ENCODE peak calls at places on chromosomes 3 and 15, in five cellular contexts. One of them, this sample, is unnamed. For H3K4me1, the result is how much of the 10 kb centered on the place peaks cover.

GRCh38 chr3:156535162-156535627 is 19.7 kb downstream of the SSR3 start:
- DNase-seq in CD8-positive, alpha-beta T cell: no peak
- DNase-seq in Caco-2: peak
- DNase-seq in A549: peak
- DNase-seq in upper lobe of right lung: no peak
- DNase-seq in this sample: peak

GRCh38 chr15:77025941-77026411 is 31.1 kb downstream of the PSTPIP1 start:
- DNase-seq in Caco-2: peak
- DNase-seq in CD8-positive, alpha-beta T cell: no peak
- DNase-seq in upper lobe of right lung: peak
- DNase-seq in A549: no peak
- DNase-seq in this sample: peak

GRCh38 chr3:31268868-31269267 is 263.9 kb upstream of the STT3B start:
- DNase-seq in CD8-positive, alpha-beta T cell: no peak
- DNase-seq in upper lobe of right lung: no peak
- DNase-seq in Caco-2: no peak
- DNase-seq in A549: no peak
- DNase-seq in this sample: no peak

GRCh38 chr15:57583282-57583681 is 8.4 kb upstream of the MYZAP start:
- DNase-seq in Caco-2: no peak
- DNase-seq in A549: no peak
- DNase-seq in CD8-positive, alpha-beta T cell: no peak
- DNase-seq in upper lobe of right lung: no peak
- DNase-seq in this sample: no peak

GRCh38 chr3:54670269-54671000 is 257.4 kb downstream of the LRTM1 start:
- DNase-seq in A549: no peak
- DNase-seq in Caco-2: no peak
- DNase-seq in upper lobe of right lung: no peak
- DNase-seq in CD8-positive, alpha-beta T cell: no peak
- DNase-seq in this sample: no peak

GRCh38 chr3:139328356-139328755 is 15.5 kb upstream of the MRPS22 start:
- DNase-seq in upper lobe of right lung: no peak
- DNase-seq in Caco-2: no peak
- DNase-seq in A549: no peak
- DNase-seq in CD8-positive, alpha-beta T cell: no peak
- DNase-seq in this sample: no peak

GRCh38 chr3:70728311-70728710 is 415.9 kb upstream of the MDFIC2 start:
- DNase-seq in Caco-2: no peak
- DNase-seq in CD8-positive, alpha-beta T cell: no peak
- DNase-seq in upper lobe of right lung: no peak
- DNase-seq in A549: no peak
- DNase-seq in this sample: no peak

GRCh38 chr3:87563712-87564111 is 287.3 kb upstream of the POU1F1 start:
- DNase-seq in upper lobe of right lung: no peak
- DNase-seq in Caco-2: no peak
- DNase-seq in CD8-positive, alpha-beta T cell: no peak
- DNase-seq in A549: no peak
- DNase-seq in this sample: no peak

GRCh38 chr3:75294124-75294523 is 370.0 kb upstream of the FRG2C start:
- DNase-seq in upper lobe of right lung: peak
- DNase-seq in CD8-positive, alpha-beta T cell: no peak
- DNase-seq in Caco-2: peak
- DNase-seq in A549: peak
- DNase-seq in this sample: peak
- H3K4me1 ChIP-seq in upper lobe of right lung: under half
- H3K4me1 ChIP-seq in CD8-positive, alpha-beta T cell: under half
- H3K4me1 ChIP-seq in Caco-2: under half
- H3K4me1 ChIP-seq in A549: under half
- H3K4me1 ChIP-seq in this sample: under half

DNA sequence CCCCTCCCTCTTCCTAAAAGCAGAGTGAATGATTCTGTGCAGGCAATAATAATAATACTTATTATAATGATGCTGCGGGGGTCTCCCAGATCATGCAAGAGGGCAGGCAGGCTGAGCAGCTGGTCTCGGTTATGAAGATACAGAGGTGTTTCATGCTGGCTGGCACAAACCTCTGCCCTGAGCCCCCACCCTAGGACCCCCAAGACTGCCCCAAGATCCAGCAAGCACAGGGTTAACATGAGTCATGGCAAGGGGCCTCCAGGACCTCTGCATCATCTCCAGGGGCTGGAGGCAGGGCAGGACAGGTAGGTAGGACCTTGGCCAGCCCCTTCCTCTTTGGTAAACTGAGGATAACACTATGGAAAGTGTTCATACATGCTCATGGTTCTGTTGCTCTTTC is 2.7 kb downstream of the MGLL start:
- DNase-seq in upper lobe of right lung: no peak
- DNase-seq in Caco-2: no peak
- DNase-seq in A549: no peak
- DNase-seq in CD8-positive, alpha-beta T cell: no peak
- DNase-seq in this sample: no peak
- H3K4me1 ChIP-seq in upper lobe of right lung: half or more
- H3K4me1 ChIP-seq in Caco-2: half or more
- H3K4me1 ChIP-seq in A549: half or more
- H3K4me1 ChIP-seq in CD8-positive, alpha-beta T cell: under half
- H3K4me1 ChIP-seq in this sample: half or more

GRCh38 chr3:134090031-134090430 is 60.3 kb upstream of the SLCO2A1 start:
- DNase-seq in A549: no peak
- DNase-seq in CD8-positive, alpha-beta T cell: no peak
- DNase-seq in Caco-2: no peak
- DNase-seq in upper lobe of right lung: no peak
- DNase-seq in this sample: no peak

GRCh38 chr3:134095005-134095404 is 65.3 kb upstream of the SLCO2A1 start:
- DNase-seq in Caco-2: no peak
- DNase-seq in A549: no peak
- DNase-seq in CD8-positive, alpha-beta T cell: no peak
- DNase-seq in upper lobe of right lung: no peak
- DNase-seq in this sample: no peak

GRCh38 chr3:134093906-134094305 is 64.2 kb upstream of the SLCO2A1 start:
- DNase-seq in A549: no peak
- DNase-seq in CD8-positive, alpha-beta T cell: no peak
- DNase-seq in upper lobe of right lung: no peak
- DNase-seq in Caco-2: no peak
- DNase-seq in this sample: no peak

GRCh38 chr3:134092231-134092701 is 62.5 kb upstream of the SLCO2A1 start:
- DNase-seq in Caco-2: peak
- DNase-seq in CD8-positive, alpha-beta T cell: no peak
- DNase-seq in A549: no peak
- DNase-seq in upper lobe of right lung: no peak
- DNase-seq in this sample: no peak

GRCh38 chr3:134094491-134094890 is 64.8 kb upstream of the SLCO2A1 start:
- DNase-seq in Caco-2: no peak
- DNase-seq in upper lobe of right lung: no peak
- DNase-seq in A549: no peak
- DNase-seq in CD8-positive, alpha-beta T cell: no peak
- DNase-seq in this sample: no peak
- H3K4me1 ChIP-seq in Caco-2: under half
- H3K4me1 ChIP-seq in upper lobe of right lung: under half
- H3K4me1 ChIP-seq in A549: under half
- H3K4me1 ChIP-seq in CD8-positive, alpha-beta T cell: under half
- H3K4me1 ChIP-seq in this sample: under half

DNA sequence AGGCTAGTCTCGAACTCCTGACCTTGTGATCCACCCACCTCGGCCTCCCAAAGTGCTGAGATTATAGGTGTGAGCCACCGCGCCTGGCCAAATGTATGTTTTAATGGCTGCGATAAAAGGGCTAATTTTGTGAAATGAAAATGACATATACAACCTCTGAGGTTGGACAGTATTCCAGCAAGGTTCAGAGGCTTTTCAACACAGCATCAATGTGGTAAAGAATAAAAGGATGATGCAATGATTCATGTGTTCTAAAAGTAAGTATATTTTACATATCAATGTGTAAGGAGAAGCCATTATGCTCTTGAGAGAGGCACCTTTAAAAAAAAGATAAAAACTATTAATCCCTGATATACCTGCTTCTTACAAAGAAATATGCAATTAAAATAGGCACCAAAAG is 6.7 kb downstream of the SLTM start:
- DNase-seq in upper lobe of right lung: no peak
- DNase-seq in A549: no peak
- DNase-seq in CD8-positive, alpha-beta T cell: no peak
- DNase-seq in Caco-2: no peak
- DNase-seq in this sample: no peak
- H3K4me1 ChIP-seq in upper lobe of right lung: under half
- H3K4me1 ChIP-seq in A549: under half
- H3K4me1 ChIP-seq in CD8-positive, alpha-beta T cell: under half
- H3K4me1 ChIP-seq in Caco-2: under half
- H3K4me1 ChIP-seq in this sample: under half

DNA sequence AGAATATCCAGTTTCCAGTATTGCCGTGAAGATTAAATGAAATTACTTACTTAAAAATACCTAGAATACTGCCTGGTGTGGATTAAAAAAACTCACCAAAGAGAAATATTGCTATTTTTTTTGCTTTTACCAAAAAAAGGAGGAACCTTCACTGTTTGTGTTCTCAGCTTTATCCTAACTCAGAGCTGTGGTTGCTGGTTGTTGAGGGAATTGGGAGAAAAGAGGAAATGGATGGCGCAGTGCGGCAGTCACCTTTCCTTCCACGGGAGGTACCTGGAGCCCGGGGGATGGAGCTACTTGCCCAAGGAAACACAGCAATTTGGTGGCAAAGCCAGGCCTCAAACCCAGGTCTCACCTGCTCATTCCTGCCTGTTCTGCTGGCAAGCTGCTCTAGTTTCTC is 270.3 kb downstream of the RPLP1 start:
- DNase-seq in Caco-2: no peak
- DNase-seq in A549: no peak
- DNase-seq in upper lobe of right lung: no peak
- DNase-seq in CD8-positive, alpha-beta T cell: no peak
- DNase-seq in this sample: no peak
- H3K4me1 ChIP-seq in Caco-2: under half
- H3K4me1 ChIP-seq in A549: under half
- H3K4me1 ChIP-seq in upper lobe of right lung: under half
- H3K4me1 ChIP-seq in CD8-positive, alpha-beta T cell: half or more
- H3K4me1 ChIP-seq in this sample: half or more

GRCh38 chr15:94258246-94258645 is 26.9 kb downstream of the MCTP2 start:
- DNase-seq in Caco-2: no peak
- DNase-seq in A549: no peak
- DNase-seq in upper lobe of right lung: no peak
- DNase-seq in CD8-positive, alpha-beta T cell: no peak
- DNase-seq in this sample: no peak

GRCh38 chr15:94263341-94264273 is 32.2 kb downstream of the MCTP2 start:
- DNase-seq in upper lobe of right lung: no peak
- DNase-seq in Caco-2: no peak
- DNase-seq in CD8-positive, alpha-beta T cell: no peak
- DNase-seq in A549: no peak
- DNase-seq in this sample: no peak

GRCh38 chr15:94262201-94262600 is 30.8 kb downstream of the MCTP2 start:
- DNase-seq in CD8-positive, alpha-beta T cell: no peak
- DNase-seq in A549: no peak
- DNase-seq in upper lobe of right lung: no peak
- DNase-seq in Caco-2: no peak
- DNase-seq in this sample: no peak

GRCh38 chr15:94259121-94259776 is 27.9 kb downstream of the MCTP2 start:
- DNase-seq in upper lobe of right lung: no peak
- DNase-seq in Caco-2: no peak
- DNase-seq in A549: no peak
- DNase-seq in CD8-positive, alpha-beta T cell: no peak
- DNase-seq in this sample: no peak

DNA sequence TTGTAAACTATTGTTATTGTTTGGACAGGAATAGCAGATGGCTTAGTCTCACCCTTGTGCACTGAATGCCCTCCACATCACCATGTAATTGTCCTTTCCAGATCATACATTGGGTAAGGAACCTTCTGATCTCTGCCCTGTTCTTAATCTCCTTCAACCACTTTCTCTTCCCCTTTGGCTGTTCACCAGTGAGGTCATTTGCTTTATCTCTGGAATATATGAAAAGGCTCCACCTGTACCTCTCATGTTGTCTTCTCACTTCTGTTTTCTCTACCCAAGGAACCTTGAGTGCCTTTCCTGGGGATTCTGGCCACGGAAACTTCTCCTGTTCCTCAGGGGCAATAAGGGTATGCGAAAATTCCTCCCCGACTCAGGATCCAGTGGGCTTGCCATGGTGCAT is 28.5 kb downstream of the MCTP2 start:
- DNase-seq in upper lobe of right lung: no peak
- DNase-seq in Caco-2: no peak
- DNase-seq in CD8-positive, alpha-beta T cell: no peak
- DNase-seq in A549: no peak
- DNase-seq in this sample: no peak
- H3K4me1 ChIP-seq in upper lobe of right lung: under half
- H3K4me1 ChIP-seq in Caco-2: under half
- H3K4me1 ChIP-seq in CD8-positive, alpha-beta T cell: under half
- H3K4me1 ChIP-seq in A549: under half
- H3K4me1 ChIP-seq in this sample: under half